ENCODE peak calls at places on chromosomes 6 and 20, in seven cellular contexts. R is HepG2, W is prostate gland, C is A549, P is H54, S is transverse colon, O is IMR-90. X is an unnamed sample.

GRCh38 chr6:14986370-14986769 is 259.5 kb upstream of the JARID2 start:
- DNase-seq in R (no peak), W (no peak), C (no peak), P (no peak), S (peak; percentile 57), O (no peak), X (peak; percentile 76)

GRCh38 chr6:142378138-142378875 is 76.5 kb downstream of the ADGRG6 start:
- DNase-seq in R (peak; percentile 87), W (no peak), C (no peak), P (no peak), S (no peak), O (peak; percentile 89), X (no peak)

GRCh38 chr20:40189621-40190020 is 499.4 kb downstream of the MAFB start:
- DNase-seq in R (no peak), W (no peak), C (no peak), P (no peak), S (no peak), O (no peak), X (no peak)

GRCh38 chr6:105484238-105485161 is 81.6 kb upstream of the PREP start:
- DNase-seq in R (peak; percentile 41), W (no peak), C (peak; percentile 6), P (no peak), S (no peak), O (peak; percentile 55), X (no peak)

GRCh38 chr6:11493979-11494378 is 43.6 kb upstream of the TMEM170B start:
- DNase-seq in R (no peak), W (no peak), C (no peak), P (no peak), S (no peak), O (no peak), X (no peak)

GRCh38 chr20:53413188-53413631 is 180.4 kb downstream of the ZNF217 start:
- DNase-seq in R (peak; percentile 83), W (peak; percentile 7), C (peak; percentile 35), P (no peak), S (peak; percentile 70), O (no peak), X (no peak)

GRCh38 chr20:12970372-12970821 is 38.4 kb upstream of the SPTLC3 start:
- DNase-seq in R (peak; percentile 74), W (no peak), C (peak; percentile 20), P (no peak), S (peak; percentile 9), O (peak; percentile 51), X (no peak)

GRCh38 chr6:80134065-80134464 is 27.6 kb downstream of the BCKDHB start:
- DNase-seq in R (no peak), W (no peak), C (no peak), P (no peak), S (no peak), O (no peak), X (no peak)

GRCh38 chr6:169791721-169792131 is 40.3 kb downstream of the ERMARD start:
- DNase-seq in R (no peak), W (no peak), C (no peak), P (no peak), S (no peak), O (no peak), X (no peak)

GRCh38 chr6:163841326-163841725 is 426.8 kb downstream of the QKI start:
- DNase-seq in R (no peak), W (no peak), C (no peak), P (no peak), S (no peak), O (no peak), X (no peak)

GRCh38 chr6:137926207-137926731 is 59.2 kb downstream of the TNFAIP3 start:
- DNase-seq in R (no peak), W (peak; percentile 11), C (no peak), P (peak; percentile 7), S (no peak), O (peak; percentile 92), X (no peak)

GRCh38 chr6:168050225-168050796 is 28.7 kb downstream of the FRMD1 start:
- DNase-seq in R (no peak), W (no peak), C (no peak), P (no peak), S (no peak), O (no peak), X (no peak)

GRCh38 chr6:140393665-140394064 is 1019.2 kb upstream of the CITED2 start:
- DNase-seq in R (no peak), W (no peak), C (no peak), P (no peak), S (no peak), O (peak; percentile 82), X (no peak)

GRCh38 chr20:46823271-46823747 is 71.3 kb upstream of the EYA2 start:
- DNase-seq in R (no peak), W (no peak), C (no peak), P (no peak), S (peak; percentile 75), O (no peak), X (no peak)

GRCh38 chr6:169472786-169473416 is 219.3 kb upstream of the THBS2 start:
- DNase-seq in R (no peak), W (no peak), C (no peak), P (no peak), S (no peak), O (no peak), X (no peak)

GRCh38 chr6:5302995-5303622 is 41.8 kb downstream of the FARS2 start:
- DNase-seq in R (peak; percentile 73), W (peak; percentile 66), C (peak; percentile 33), P (no peak), S (peak; percentile 55), O (peak; percentile 5), X (no peak)

GRCh38 chr6:37512400-37512958 is 12.8 kb upstream of the CCDC167 start:
- DNase-seq in R (no peak), W (no peak), C (no peak), P (no peak), S (no peak), O (no peak), X (no peak)

GRCh38 chr6:41334482-41335023 is 855 bp upstream of the NCR2 start:
- DNase-seq in R (no peak), W (peak; percentile 2), C (no peak), P (no peak), S (no peak), O (no peak), X (no peak)

GRCh38 chr20:5120189-5120484 is 379 bp upstream of the PCNA start:
- DNase-seq in R (no peak), W (no peak), C (no peak), P (no peak), S (no peak), O (no peak), X (no peak)
- TF ChIP-seq POLR2A in R (no peak), W (peak; percentile 47), C (no peak), P (no peak), S (no peak), O (peak; percentile 77), X (no peak)

GRCh38 chr6:46743425-46744158 is 3.1 kb upstream of the ANKRD66 start:
- DNase-seq in R (no peak), W (no peak), C (no peak), P (no peak), S (no peak), O (no peak), X (no peak)

GRCh38 chr6:46745973-46746372 is 760 bp upstream of the ANKRD66 start:
- DNase-seq in R (no peak), W (no peak), C (no peak), P (no peak), S (no peak), O (no peak), X (no peak)

GRCh38 chr6:46741910-46742309 is 4.8 kb upstream of the ANKRD66 start:
- DNase-seq in R (no peak), W (no peak), C (no peak), P (no peak), S (no peak), O (no peak), X (no peak)

GRCh38 chr6:46736913-46737312 is 1.7 kb upstream of the PLA2G7 start:
- DNase-seq in R (no peak), W (no peak), C (no peak), P (no peak), S (no peak), O (no peak), X (no peak)

GRCh38 chr6:46741482-46741881 is 5.3 kb upstream of the ANKRD66 start:
- DNase-seq in R (no peak), W (no peak), C (no peak), P (no peak), S (no peak), O (no peak), X (no peak)
- TF ChIP-seq POLR2A in R (no peak), W (no peak), C (no peak), P (no peak), S (no peak), O (no peak), X (no peak)

GRCh38 chr6:28922841-28923317 is 906 bp downstream of the TRIM27 start:
- DNase-seq in R (no peak), W (peak; percentile 29), C (no peak), P (no peak), S (peak; percentile 52), O (peak; percentile 31), X (no peak)

GRCh38 chr6:28920281-28920680 is 3.5 kb downstream of the TRIM27 start:
- DNase-seq in R (no peak), W (no peak), C (no peak), P (no peak), S (no peak), O (no peak), X (no peak)

GRCh38 chr6:28923318-28924102 is at the start of gene TRIM27:
- DNase-seq in R (peak; percentile 88), W (peak; percentile 91), C (peak; percentile 75), P (peak; percentile 80), S (peak; percentile 92), O (peak; percentile 75), X (peak; percentile 87)

GRCh38 chr6:28927856-28928255 is 4.1 kb upstream of the TRIM27 start:
- DNase-seq in R (no peak), W (no peak), C (no peak), P (no peak), S (no peak), O (no peak), X (no peak)

DNA sequence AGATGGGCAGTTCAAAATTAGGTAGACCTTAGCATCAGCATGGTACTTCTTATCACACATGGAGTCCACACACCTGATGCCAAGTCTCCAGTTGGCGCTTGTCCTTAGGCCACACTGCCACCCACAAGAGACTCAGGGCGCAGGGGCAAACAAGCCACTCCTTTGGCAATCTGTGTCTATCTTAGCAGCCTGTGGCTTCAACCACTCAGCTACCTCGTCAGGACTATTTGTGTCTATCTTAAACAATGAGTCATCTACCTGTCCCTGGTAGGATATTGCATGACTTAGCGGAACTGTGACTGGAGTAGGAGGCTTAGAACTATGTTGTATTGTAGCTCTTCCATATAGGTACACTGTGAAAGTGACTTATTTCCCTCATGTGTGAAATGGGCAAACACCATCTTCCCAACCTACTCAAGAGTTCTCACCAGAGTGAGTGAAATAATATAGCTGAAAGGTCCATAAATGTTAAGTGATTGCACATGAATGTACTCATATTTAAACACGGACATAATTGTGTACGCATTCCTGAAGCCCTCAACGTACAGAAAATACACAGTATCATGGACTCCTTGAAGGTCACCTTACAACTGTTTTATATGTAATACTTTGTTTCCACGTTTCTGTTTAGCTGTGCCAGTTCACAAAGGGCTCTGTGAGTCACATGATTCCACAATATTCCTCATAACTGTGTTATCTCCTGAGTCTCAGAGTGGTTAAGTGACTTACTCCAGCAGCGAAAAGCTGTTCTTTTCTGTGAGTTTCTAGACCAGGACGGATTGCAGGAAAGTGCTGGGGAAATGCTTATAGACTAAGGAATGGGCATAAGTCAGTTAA is 1.6 kb downstream of the TRIM27 start:
- DNase-seq in R (peak; percentile 90), W (no peak), C (peak; percentile 62), P (no peak), S (peak; percentile 57), O (peak; percentile 57), X (no peak)
- TF ChIP-seq POLR2A in R (no peak), W (no peak), C (no peak), P (no peak), S (peak; percentile 22), O (peak; percentile 48), X (no peak)

GRCh38 chr20:2026004-2026403 is 32.1 kb upstream of the PDYN start:
- DNase-seq in R (no peak), W (no peak), C (no peak), P (no peak), S (no peak), O (no peak), X (no peak)
- TF ChIP-seq POLR2A in R (no peak), W (no peak), C (no peak), P (no peak), S (no peak), O (no peak), X (no peak)